ENCODE peak calls at places on chromosome 21, in four cellular contexts. I, Q, V and D are unnamed samples.

GRCh38 chr21:15695241-15695640 is 34.5 kb upstream of the USP25 start:
- DNase-seq in V (no peak), I (no peak), Q (no peak), D (no peak)

GRCh38 chr21:46291561-46291960 is 5.4 kb downstream of the YBEY start:
- DNase-seq in V (no peak), Q (no peak), I (no peak), D (no peak)

GRCh38 chr21:30232011-30232410 is 16.1 kb upstream of the CLDN8 start:
- DNase-seq in Q (no peak), I (no peak), V (no peak), D (no peak)

GRCh38 chr21:33428669-33429068 is 25.5 kb downstream of the IFNGR2 start:
- DNase-seq in Q (no peak), I (no peak), V (no peak), D (no peak)

GRCh38 chr21:31136891-31137290 is 98.6 kb upstream of the KRTAP19-8 start:
- DNase-seq in I (no peak), V (no peak), Q (no peak), D (no peak)

GRCh38 chr21:46667735-46668380 is 32.4 kb downstream of the PRMT2 start:
- DNase-seq in I (peak), V (no peak), Q (no peak), D (peak)

GRCh38 chr21:45624356-45624854 is 19.1 kb upstream of the PCBP3 start:
- DNase-seq in V (no peak), Q (no peak), I (peak), D (no peak)

GRCh38 chr21:18373631-18374030 is 30.0 kb downstream of the TMPRSS15 start:
- DNase-seq in I (no peak), Q (no peak), V (no peak), D (no peak)

GRCh38 chr21:45073301-45074047 is 906 bp upstream of the ADARB1 start:
- DNase-seq in V (no peak), Q (peak), I (no peak), D (peak)

GRCh38 chr21:22076471-22076870 is 1078.3 kb downstream of the NCAM2 start:
- DNase-seq in I (no peak), V (no peak), Q (no peak), D (peak)

GRCh38 chr21:30408782-30409494 is 13.1 kb downstream of the KRTAP13-1 start:
- DNase-seq in Q (no peak), V (no peak), I (no peak), D (peak)

GRCh38 chr21:45981641-45982255 is at the start of gene COL6A1:
- DNase-seq in I (no peak), Q (peak), V (no peak), D (peak)

GRCh38 chr21:14215971-14216621 is at the start of gene RBM11:
- DNase-seq in V (no peak), Q (peak), I (no peak), D (peak)

GRCh38 chr21:16579538-16579937 is 849.8 kb downstream of the USP25 start:
- DNase-seq in I (no peak), Q (no peak), V (no peak), D (no peak)

GRCh38 chr21:33244082-33244780 is 14.5 kb downstream of the IFNAR2 start:
- DNase-seq in I (no peak), V (no peak), Q (no peak), D (no peak)

GRCh38 chr21:44817506-44817880 is 369 bp downstream of the SUMO3 start:
- DNase-seq in I (no peak), V (no peak), Q (peak), D (peak)

DNA sequence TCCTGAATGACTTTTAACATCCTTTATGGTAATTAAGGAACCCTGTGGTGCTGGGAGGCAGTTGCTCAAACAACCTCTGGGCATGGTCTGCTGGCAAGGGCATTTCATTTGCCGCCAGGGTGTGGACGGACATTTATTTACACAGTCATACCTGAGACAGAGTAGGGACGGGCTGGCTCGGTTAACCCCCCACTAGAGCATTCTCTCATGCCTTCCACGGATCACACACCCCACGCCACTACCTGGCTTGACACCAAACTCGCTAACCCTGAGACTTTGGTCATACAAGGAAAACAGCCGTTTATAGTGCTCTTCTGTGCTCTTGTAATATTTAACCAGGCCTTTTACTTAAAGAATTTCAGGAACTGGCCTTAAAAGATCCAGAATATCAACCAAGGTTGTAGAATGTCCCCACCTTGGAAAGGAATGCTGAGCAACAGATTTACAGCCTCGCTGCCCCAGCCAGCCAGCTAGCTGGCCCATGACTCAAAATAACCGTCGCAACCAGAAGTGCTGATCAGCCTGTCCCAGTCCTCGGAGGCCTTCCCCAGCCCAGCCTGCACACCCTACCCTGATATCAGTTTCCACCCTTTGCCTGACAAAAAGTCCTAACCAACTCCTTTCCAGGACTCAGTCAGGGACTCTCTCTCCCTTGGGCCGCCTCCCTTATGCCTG is 6.5 kb upstream of the PDXK start:
- DNase-seq in V (no peak), I (no peak), Q (no peak), D (no peak)
- TF ChIP-seq POLR2AphosphoS5 in V (peak), I (peak), Q (no peak), D (no peak)

DNA sequence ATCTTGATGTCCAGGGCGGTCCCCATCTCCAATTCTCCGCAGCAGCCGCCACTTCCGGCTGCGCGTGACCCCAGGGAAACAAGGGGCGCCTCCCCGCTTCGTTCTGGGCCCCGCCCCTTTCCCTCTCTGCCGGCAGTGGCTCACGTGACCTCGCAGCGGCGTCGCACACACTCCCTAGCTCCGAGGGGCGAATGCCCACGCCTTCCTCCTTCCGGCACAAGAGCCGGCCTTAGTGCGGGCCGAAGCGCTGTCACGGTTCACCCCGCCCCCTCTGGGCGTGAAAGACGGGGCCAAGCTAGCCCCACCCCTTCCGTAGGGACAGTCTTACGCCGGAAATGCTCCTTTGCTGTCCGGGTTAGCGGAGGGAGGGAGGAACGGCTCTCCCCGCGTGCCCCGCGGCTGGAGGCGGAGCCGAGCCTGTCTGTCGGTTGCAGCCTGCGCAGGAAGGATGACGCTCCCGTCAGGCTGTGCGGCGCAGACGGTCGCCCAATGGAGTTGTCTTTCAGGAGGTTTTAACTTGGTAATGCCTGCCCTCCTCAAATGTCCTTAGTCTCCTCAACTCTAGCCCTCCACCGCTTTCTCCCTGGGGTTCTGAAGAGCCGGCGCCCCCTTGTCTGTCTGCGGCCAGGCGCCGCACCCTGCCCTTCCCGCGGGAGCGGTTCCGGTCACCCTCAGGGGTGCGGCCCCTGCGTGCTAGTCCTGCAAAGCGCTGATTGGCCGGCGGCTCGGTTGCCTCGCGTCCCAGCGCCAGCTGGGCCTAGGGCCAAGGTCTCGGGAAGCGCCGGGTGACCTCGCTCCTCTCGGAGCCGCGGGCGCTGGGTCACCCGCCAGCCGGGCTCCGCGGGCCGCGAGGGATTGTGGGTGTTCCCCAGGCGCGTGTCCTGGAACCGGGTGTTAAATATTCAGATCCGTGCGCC is at the start of gene VPS26C:
- DNase-seq in Q (peak), I (peak), V (peak), D (peak)
- TF ChIP-seq POLR2AphosphoS5 in Q (peak), I (peak), V (peak), D (peak)

GRCh38 chr21:29194342-29194741 is 63.9 kb downstream of the MAP3K7CL start:
- DNase-seq in V (no peak), I (no peak), Q (no peak), D (no peak)
- TF ChIP-seq POLR2AphosphoS5 in V (no peak), I (no peak), Q (no peak), D (no peak)

DNA sequence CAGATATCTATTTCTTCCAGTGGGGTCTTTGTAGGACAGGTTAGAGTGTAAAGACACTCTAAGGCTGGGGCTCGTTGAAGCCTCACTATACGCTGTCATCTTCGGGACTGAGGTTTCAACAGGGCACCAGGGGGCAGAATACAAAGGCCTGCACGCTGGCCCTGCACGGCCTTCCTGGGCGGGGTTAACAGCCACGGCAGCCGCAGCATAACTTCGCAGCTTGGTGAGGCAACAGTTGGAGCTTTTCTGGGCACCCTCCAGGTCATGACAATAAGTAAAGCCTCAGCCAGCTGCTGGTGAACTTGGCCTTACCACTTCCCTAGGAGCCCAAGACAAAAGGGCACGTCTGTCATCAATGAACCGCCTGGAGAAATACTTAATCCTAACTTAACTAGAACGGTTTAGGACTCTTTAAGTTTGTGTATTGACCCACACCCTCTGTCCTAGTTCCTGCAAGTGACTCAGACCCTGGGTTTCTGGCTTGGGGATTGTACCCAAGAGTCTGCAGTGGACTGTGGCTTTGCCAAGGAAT is 2.3 kb upstream of the RUNX1 start:
- DNase-seq in Q (peak), V (no peak), I (no peak), D (peak)
- TF ChIP-seq POLR2AphosphoS5 in Q (peak), V (no peak), I (peak), D (no peak)

GRCh38 chr21:41755258-41755933 is 11.5 kb downstream of the RIPK4 start:
- DNase-seq in Q (no peak), I (no peak), V (no peak), D (no peak)
- TF ChIP-seq POLR2AphosphoS5 in Q (no peak), I (no peak), V (peak), D (no peak)

DNA sequence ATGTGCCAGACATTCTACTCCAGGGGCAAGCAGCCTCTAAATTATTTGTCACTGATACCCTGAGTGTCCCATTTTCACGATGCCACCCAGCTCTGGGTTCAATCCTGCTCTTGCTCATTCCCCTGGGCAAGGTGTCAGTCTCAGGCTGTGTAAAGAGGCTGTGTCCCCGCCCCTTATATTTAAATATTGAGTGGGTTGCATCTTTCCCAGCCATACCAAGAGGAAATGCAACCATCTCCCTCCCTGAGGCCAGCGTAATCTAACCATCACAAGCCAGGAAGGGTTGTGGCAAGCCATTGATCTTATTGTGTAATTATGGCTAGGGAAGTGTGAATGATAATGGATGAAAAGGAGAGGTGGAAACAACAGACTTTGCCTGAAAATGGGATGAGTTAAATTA is 54.7 kb upstream of the CLDN14 start:
- DNase-seq in V (no peak), I (no peak), Q (no peak), D (no peak)
- TF ChIP-seq POLR2AphosphoS5 in V (no peak), I (no peak), Q (no peak), D (no peak)

DNA sequence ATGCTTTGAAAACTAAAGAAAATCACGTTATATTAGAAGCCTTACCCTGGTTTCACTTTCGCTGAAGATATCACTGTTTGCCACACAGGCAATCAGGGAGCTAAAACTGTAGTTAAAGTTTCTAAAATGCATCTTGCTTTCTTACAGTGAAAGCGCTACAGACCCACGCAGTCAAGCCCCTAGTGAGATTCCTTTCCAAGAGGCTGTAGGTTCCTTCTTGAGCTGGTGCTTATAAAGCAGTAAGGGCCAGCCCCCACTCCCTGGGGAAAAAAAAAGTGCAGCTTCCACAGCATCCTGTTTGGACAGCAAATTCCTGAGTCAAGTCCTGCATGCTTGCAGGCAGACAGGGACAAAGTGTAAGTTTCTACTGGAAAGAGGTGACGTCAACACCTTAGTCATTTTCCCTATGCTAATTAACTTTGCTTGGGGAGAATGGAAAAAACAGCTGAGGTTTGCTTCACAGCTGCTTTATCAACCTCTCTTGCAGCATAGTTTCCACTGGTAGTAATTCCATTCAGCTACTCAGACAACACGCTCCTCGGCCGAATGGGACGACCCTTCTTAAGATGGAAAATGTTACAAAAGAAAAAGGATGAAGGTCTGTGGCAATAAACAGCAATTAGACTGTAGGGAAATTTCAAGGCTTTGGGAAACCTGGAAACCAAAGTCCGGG is 14.7 kb upstream of the KCNE1 start:
- DNase-seq in Q (peak), I (peak), V (peak), D (peak)
- TF ChIP-seq POLR2AphosphoS5 in Q (peak), I (peak), V (no peak), D (no peak)

GRCh38 chr21:25881524-25882376 is 147.0 kb downstream of the GABPA start:
- DNase-seq in Q (peak), I (no peak), V (peak), D (peak)
- TF ChIP-seq POLR2AphosphoS5 in Q (no peak), I (no peak), V (no peak), D (no peak)